ENCODE peak calls at places on chromosome 19, in eight cellular contexts. One of them, this sample, is unnamed.

GRCh38 chr19:1683869-1684572 is 31.6 kb upstream of the TCF3 start:
- DNase-seq in left lung: no peak
- DNase-seq in neural crest cell: no peak
- DNase-seq in stimulated activated CD4-positive, alpha-beta T cell treated with anti-CD3 and anti-CD28 coated beads, TNF-alpha, amount 100 ng/mL, for 4 hours: no peak
- DNase-seq in GM04503: no peak
- DNase-seq in hippocampal formation: no peak
- DNase-seq in NCI-H1436: no peak
- DNase-seq in mucosa of gallbladder: no peak
- DNase-seq in this sample: no peak

GRCh38 chr19:13839193-13839937 is 37.6 kb upstream of the NANOS3 start:
- DNase-seq in left lung: peak
- DNase-seq in neural crest cell: no peak
- DNase-seq in stimulated activated CD4-positive, alpha-beta T cell treated with anti-CD3 and anti-CD28 coated beads, TNF-alpha, amount 100 ng/mL, for 4 hours: peak
- DNase-seq in GM04503: no peak
- DNase-seq in hippocampal formation: peak
- DNase-seq in NCI-H1436: no peak
- DNase-seq in mucosa of gallbladder: peak
- DNase-seq in this sample: peak

GRCh38 chr19:280541-281007 is 10.6 kb downstream of the PLPP2 start:
- DNase-seq in left lung: no peak
- DNase-seq in neural crest cell: no peak
- DNase-seq in stimulated activated CD4-positive, alpha-beta T cell treated with anti-CD3 and anti-CD28 coated beads, TNF-alpha, amount 100 ng/mL, for 4 hours: no peak
- DNase-seq in GM04503: no peak
- DNase-seq in hippocampal formation: no peak
- DNase-seq in NCI-H1436: no peak
- DNase-seq in mucosa of gallbladder: no peak
- DNase-seq in this sample: no peak

GRCh38 chr19:4693471-4694121 is 23.5 kb upstream of the MYDGF start:
- DNase-seq in left lung: no peak
- DNase-seq in neural crest cell: no peak
- DNase-seq in stimulated activated CD4-positive, alpha-beta T cell treated with anti-CD3 and anti-CD28 coated beads, TNF-alpha, amount 100 ng/mL, for 4 hours: no peak
- DNase-seq in GM04503: no peak
- DNase-seq in hippocampal formation: no peak
- DNase-seq in NCI-H1436: no peak
- DNase-seq in mucosa of gallbladder: no peak
- DNase-seq in this sample: no peak

GRCh38 chr19:41411682-41412265 is 14.2 kb downstream of the BCKDHA start:
- DNase-seq in left lung: no peak
- DNase-seq in neural crest cell: no peak
- DNase-seq in stimulated activated CD4-positive, alpha-beta T cell treated with anti-CD3 and anti-CD28 coated beads, TNF-alpha, amount 100 ng/mL, for 4 hours: no peak
- DNase-seq in GM04503: no peak
- DNase-seq in hippocampal formation: peak
- DNase-seq in NCI-H1436: no peak
- DNase-seq in mucosa of gallbladder: no peak
- DNase-seq in this sample: no peak

GRCh38 chr19:5143471-5144411 is 174.8 kb downstream of the KDM4B start:
- DNase-seq in left lung: peak
- DNase-seq in neural crest cell: no peak
- DNase-seq in stimulated activated CD4-positive, alpha-beta T cell treated with anti-CD3 and anti-CD28 coated beads, TNF-alpha, amount 100 ng/mL, for 4 hours: no peak
- DNase-seq in GM04503: no peak
- DNase-seq in hippocampal formation: no peak
- DNase-seq in NCI-H1436: no peak
- DNase-seq in mucosa of gallbladder: no peak
- DNase-seq in this sample: no peak

GRCh38 chr19:15432629-15433518 is 14.1 kb upstream of the AKAP8L start:
- DNase-seq in left lung: peak
- DNase-seq in neural crest cell: peak
- DNase-seq in stimulated activated CD4-positive, alpha-beta T cell treated with anti-CD3 and anti-CD28 coated beads, TNF-alpha, amount 100 ng/mL, for 4 hours: peak
- DNase-seq in GM04503: peak
- DNase-seq in hippocampal formation: peak
- DNase-seq in NCI-H1436: peak
- DNase-seq in mucosa of gallbladder: peak
- DNase-seq in this sample: peak

GRCh38 chr19:42378225-42378929 is 11.7 kb downstream of the CNFN start:
- DNase-seq in left lung: no peak
- DNase-seq in neural crest cell: no peak
- DNase-seq in stimulated activated CD4-positive, alpha-beta T cell treated with anti-CD3 and anti-CD28 coated beads, TNF-alpha, amount 100 ng/mL, for 4 hours: no peak
- DNase-seq in GM04503: no peak
- DNase-seq in hippocampal formation: no peak
- DNase-seq in NCI-H1436: no peak
- DNase-seq in mucosa of gallbladder: no peak
- DNase-seq in this sample: no peak

GRCh38 chr19:10305139-10305806 is 4.3 kb downstream of the ZGLP1 start:
- DNase-seq in left lung: peak
- DNase-seq in neural crest cell: no peak
- DNase-seq in stimulated activated CD4-positive, alpha-beta T cell treated with anti-CD3 and anti-CD28 coated beads, TNF-alpha, amount 100 ng/mL, for 4 hours: no peak
- DNase-seq in GM04503: no peak
- DNase-seq in hippocampal formation: peak
- DNase-seq in NCI-H1436: no peak
- DNase-seq in mucosa of gallbladder: no peak
- DNase-seq in this sample: no peak

GRCh38 chr19:13298565-13299481 is 148.6 kb downstream of the IER2 start:
- DNase-seq in left lung: peak
- DNase-seq in neural crest cell: no peak
- DNase-seq in stimulated activated CD4-positive, alpha-beta T cell treated with anti-CD3 and anti-CD28 coated beads, TNF-alpha, amount 100 ng/mL, for 4 hours: no peak
- DNase-seq in GM04503: no peak
- DNase-seq in hippocampal formation: peak
- DNase-seq in NCI-H1436: no peak
- DNase-seq in mucosa of gallbladder: no peak
- DNase-seq in this sample: no peak

GRCh38 chr19:10855879-10856522 is 7.8 kb downstream of the C19orf38 start:
- DNase-seq in left lung: no peak
- DNase-seq in neural crest cell: no peak
- DNase-seq in stimulated activated CD4-positive, alpha-beta T cell treated with anti-CD3 and anti-CD28 coated beads, TNF-alpha, amount 100 ng/mL, for 4 hours: no peak
- DNase-seq in GM04503: no peak
- DNase-seq in hippocampal formation: no peak
- DNase-seq in NCI-H1436: no peak
- DNase-seq in mucosa of gallbladder: no peak
- DNase-seq in this sample: no peak

GRCh38 chr19:54137913-54138776 is 583 bp downstream of the CNOT3 start:
- DNase-seq in left lung: peak
- DNase-seq in neural crest cell: no peak
- DNase-seq in stimulated activated CD4-positive, alpha-beta T cell treated with anti-CD3 and anti-CD28 coated beads, TNF-alpha, amount 100 ng/mL, for 4 hours: no peak
- DNase-seq in GM04503: no peak
- DNase-seq in hippocampal formation: no peak
- DNase-seq in NCI-H1436: no peak
- DNase-seq in mucosa of gallbladder: no peak
- DNase-seq in this sample: no peak

GRCh38 chr19:48695743-48696352 is at the start of gene FUT2:
- DNase-seq in left lung: no peak
- DNase-seq in neural crest cell: no peak
- DNase-seq in stimulated activated CD4-positive, alpha-beta T cell treated with anti-CD3 and anti-CD28 coated beads, TNF-alpha, amount 100 ng/mL, for 4 hours: no peak
- DNase-seq in GM04503: no peak
- DNase-seq in hippocampal formation: no peak
- DNase-seq in NCI-H1436: peak
- DNase-seq in mucosa of gallbladder: peak
- DNase-seq in this sample: no peak

GRCh38 chr19:30670011-30670329 is 297.8 kb downstream of the ZNF536 start:
- DNase-seq in left lung: no peak
- DNase-seq in neural crest cell: no peak
- DNase-seq in stimulated activated CD4-positive, alpha-beta T cell treated with anti-CD3 and anti-CD28 coated beads, TNF-alpha, amount 100 ng/mL, for 4 hours: no peak
- DNase-seq in GM04503: no peak
- DNase-seq in hippocampal formation: no peak
- DNase-seq in NCI-H1436: no peak
- DNase-seq in mucosa of gallbladder: no peak
- DNase-seq in this sample: no peak

GRCh38 chr19:43634877-43635560 is 4.6 kb downstream of the CADM4 start:
- DNase-seq in left lung: peak
- DNase-seq in neural crest cell: peak
- DNase-seq in stimulated activated CD4-positive, alpha-beta T cell treated with anti-CD3 and anti-CD28 coated beads, TNF-alpha, amount 100 ng/mL, for 4 hours: no peak
- DNase-seq in GM04503: no peak
- DNase-seq in hippocampal formation: peak
- DNase-seq in NCI-H1436: peak
- DNase-seq in mucosa of gallbladder: no peak
- DNase-seq in this sample: no peak

GRCh38 chr19:18665771-18666202 is 17.7 kb upstream of the CRTC1 start:
- DNase-seq in left lung: no peak
- DNase-seq in neural crest cell: no peak
- DNase-seq in stimulated activated CD4-positive, alpha-beta T cell treated with anti-CD3 and anti-CD28 coated beads, TNF-alpha, amount 100 ng/mL, for 4 hours: no peak
- DNase-seq in GM04503: no peak
- DNase-seq in hippocampal formation: no peak
- DNase-seq in NCI-H1436: no peak
- DNase-seq in mucosa of gallbladder: no peak
- DNase-seq in this sample: no peak

GRCh38 chr19:46082728-46083050 is 41.8 kb downstream of the IGFL3 start:
- DNase-seq in left lung: no peak
- DNase-seq in neural crest cell: no peak
- DNase-seq in stimulated activated CD4-positive, alpha-beta T cell treated with anti-CD3 and anti-CD28 coated beads, TNF-alpha, amount 100 ng/mL, for 4 hours: no peak
- DNase-seq in GM04503: no peak
- DNase-seq in hippocampal formation: no peak
- DNase-seq in NCI-H1436: no peak
- DNase-seq in mucosa of gallbladder: no peak
- DNase-seq in this sample: no peak

GRCh38 chr19:42850981-42851717 is 28.4 kb downstream of the PSG1 start:
- DNase-seq in left lung: no peak
- DNase-seq in neural crest cell: no peak
- DNase-seq in stimulated activated CD4-positive, alpha-beta T cell treated with anti-CD3 and anti-CD28 coated beads, TNF-alpha, amount 100 ng/mL, for 4 hours: no peak
- DNase-seq in GM04503: peak
- DNase-seq in hippocampal formation: no peak
- DNase-seq in NCI-H1436: no peak
- DNase-seq in mucosa of gallbladder: peak
- DNase-seq in this sample: no peak

GRCh38 chr19:55340784-55341147 is 1.1 kb downstream of the KMT5C start:
- DNase-seq in left lung: no peak
- DNase-seq in neural crest cell: peak
- DNase-seq in stimulated activated CD4-positive, alpha-beta T cell treated with anti-CD3 and anti-CD28 coated beads, TNF-alpha, amount 100 ng/mL, for 4 hours: no peak
- DNase-seq in GM04503: no peak
- DNase-seq in hippocampal formation: no peak
- DNase-seq in NCI-H1436: no peak
- DNase-seq in mucosa of gallbladder: no peak
- DNase-seq in this sample: peak

GRCh38 chr19:32691952-32692726 is 518 bp downstream of the NUDT19 start:
- DNase-seq in left lung: peak
- DNase-seq in neural crest cell: peak
- DNase-seq in stimulated activated CD4-positive, alpha-beta T cell treated with anti-CD3 and anti-CD28 coated beads, TNF-alpha, amount 100 ng/mL, for 4 hours: peak
- DNase-seq in GM04503: peak
- DNase-seq in hippocampal formation: peak
- DNase-seq in NCI-H1436: no peak
- DNase-seq in mucosa of gallbladder: peak
- DNase-seq in this sample: peak

GRCh38 chr19:17441241-17442135 is 7.0 kb downstream of the TMEM221 start:
- DNase-seq in left lung: no peak
- DNase-seq in neural crest cell: peak
- DNase-seq in stimulated activated CD4-positive, alpha-beta T cell treated with anti-CD3 and anti-CD28 coated beads, TNF-alpha, amount 100 ng/mL, for 4 hours: no peak
- DNase-seq in GM04503: no peak
- DNase-seq in hippocampal formation: no peak
- DNase-seq in NCI-H1436: no peak
- DNase-seq in mucosa of gallbladder: no peak
- DNase-seq in this sample: no peak

GRCh38 chr19:10567696-10568443 is 909 bp downstream of the CDKN2D start:
- DNase-seq in left lung: no peak
- DNase-seq in neural crest cell: no peak
- DNase-seq in stimulated activated CD4-positive, alpha-beta T cell treated with anti-CD3 and anti-CD28 coated beads, TNF-alpha, amount 100 ng/mL, for 4 hours: no peak
- DNase-seq in GM04503: no peak
- DNase-seq in hippocampal formation: no peak
- DNase-seq in NCI-H1436: no peak
- DNase-seq in mucosa of gallbladder: no peak
- DNase-seq in this sample: no peak

GRCh38 chr19:45467115-45467455 is 711 bp upstream of the FOSB start:
- DNase-seq in left lung: no peak
- DNase-seq in neural crest cell: no peak
- DNase-seq in stimulated activated CD4-positive, alpha-beta T cell treated with anti-CD3 and anti-CD28 coated beads, TNF-alpha, amount 100 ng/mL, for 4 hours: no peak
- DNase-seq in GM04503: no peak
- DNase-seq in hippocampal formation: no peak
- DNase-seq in NCI-H1436: no peak
- DNase-seq in mucosa of gallbladder: no peak
- DNase-seq in this sample: no peak

GRCh38 chr19:38047641-38048040 is 140.6 kb downstream of the SIPA1L3 start:
- DNase-seq in left lung: peak
- DNase-seq in neural crest cell: no peak
- DNase-seq in stimulated activated CD4-positive, alpha-beta T cell treated with anti-CD3 and anti-CD28 coated beads, TNF-alpha, amount 100 ng/mL, for 4 hours: no peak
- DNase-seq in GM04503: no peak
- DNase-seq in hippocampal formation: no peak
- DNase-seq in NCI-H1436: no peak
- DNase-seq in mucosa of gallbladder: no peak
- DNase-seq in this sample: no peak

GRCh38 chr19:3058009-3058820 is 4.1 kb downstream of the TLE5 start:
- DNase-seq in left lung: no peak
- DNase-seq in neural crest cell: no peak
- DNase-seq in stimulated activated CD4-positive, alpha-beta T cell treated with anti-CD3 and anti-CD28 coated beads, TNF-alpha, amount 100 ng/mL, for 4 hours: no peak
- DNase-seq in GM04503: no peak
- DNase-seq in hippocampal formation: no peak
- DNase-seq in NCI-H1436: no peak
- DNase-seq in mucosa of gallbladder: no peak
- DNase-seq in this sample: no peak

GRCh38 chr19:43708716-43709115 is 7.2 kb upstream of the IRGC start:
- DNase-seq in left lung: no peak
- DNase-seq in neural crest cell: no peak
- DNase-seq in stimulated activated CD4-positive, alpha-beta T cell treated with anti-CD3 and anti-CD28 coated beads, TNF-alpha, amount 100 ng/mL, for 4 hours: no peak
- DNase-seq in GM04503: no peak
- DNase-seq in hippocampal formation: no peak
- DNase-seq in NCI-H1436: no peak
- DNase-seq in mucosa of gallbladder: no peak
- DNase-seq in this sample: no peak

GRCh38 chr19:18493440-18494266 is 28.2 kb downstream of the ELL start:
- DNase-seq in left lung: no peak
- DNase-seq in neural crest cell: no peak
- DNase-seq in stimulated activated CD4-positive, alpha-beta T cell treated with anti-CD3 and anti-CD28 coated beads, TNF-alpha, amount 100 ng/mL, for 4 hours: no peak
- DNase-seq in GM04503: no peak
- DNase-seq in hippocampal formation: no peak
- DNase-seq in NCI-H1436: no peak
- DNase-seq in mucosa of gallbladder: no peak
- DNase-seq in this sample: no peak

GRCh38 chr19:30227661-30228112 is 144.5 kb upstream of the ZNF536 start:
- DNase-seq in left lung: peak
- DNase-seq in neural crest cell: peak
- DNase-seq in stimulated activated CD4-positive, alpha-beta T cell treated with anti-CD3 and anti-CD28 coated beads, TNF-alpha, amount 100 ng/mL, for 4 hours: no peak
- DNase-seq in GM04503: no peak
- DNase-seq in hippocampal formation: peak
- DNase-seq in NCI-H1436: peak
- DNase-seq in mucosa of gallbladder: peak
- DNase-seq in this sample: no peak

GRCh38 chr19:782195-783043 is 14.8 kb upstream of the PTBP1 start:
- DNase-seq in left lung: no peak
- DNase-seq in neural crest cell: no peak
- DNase-seq in stimulated activated CD4-positive, alpha-beta T cell treated with anti-CD3 and anti-CD28 coated beads, TNF-alpha, amount 100 ng/mL, for 4 hours: no peak
- DNase-seq in GM04503: peak
- DNase-seq in hippocampal formation: no peak
- DNase-seq in NCI-H1436: no peak
- DNase-seq in mucosa of gallbladder: peak
- DNase-seq in this sample: no peak

GRCh38 chr19:947707-948533 is 22.1 kb downstream of the ARID3A start:
- DNase-seq in left lung: peak
- DNase-seq in neural crest cell: no peak
- DNase-seq in stimulated activated CD4-positive, alpha-beta T cell treated with anti-CD3 and anti-CD28 coated beads, TNF-alpha, amount 100 ng/mL, for 4 hours: no peak
- DNase-seq in GM04503: no peak
- DNase-seq in hippocampal formation: no peak
- DNase-seq in NCI-H1436: no peak
- DNase-seq in mucosa of gallbladder: peak
- DNase-seq in this sample: no peak

This sample was measured in CMK.